ENCODE peak calls at places on chromosomes 2 and 18, in four cellular contexts. S is endothelial cell, V is progenitor cell of endocrine pancreas, P is lower lobe of right lung. R is an unnamed sample.

GRCh38 chr18:22505136-22505535 is 87.4 kb upstream of the CTAGE1 start:
- DNase-seq in S (no peak), V (no peak), P (no peak), R (no peak)

GRCh38 chr2:10521891-10522448 is 73.8 kb upstream of the ODC1 start:
- DNase-seq in S (no peak), V (no peak), P (no peak), R (no peak)

GRCh38 chr2:151029406-151030157 is 232.1 kb downstream of the RBM43 start:
- DNase-seq in S (no peak), V (no peak), P (no peak), R (no peak)

GRCh38 chr2:36562973-36563532 is 34.9 kb downstream of the FEZ2 start:
- DNase-seq in S (no peak), V (no peak), P (no peak), R (no peak)

GRCh38 chr2:137220438-137220998 is 455.2 kb downstream of the THSD7B start:
- DNase-seq in S (no peak), V (no peak), P (no peak), R (no peak)

GRCh38 chr2:20781656-20782265 is 41.1 kb downstream of the LDAH start:
- DNase-seq in S (peak), V (no peak), P (no peak), R (no peak)

GRCh38 chr2:36376319-36376765 is 20.8 kb downstream of the CRIM1 start:
- DNase-seq in S (no peak), V (no peak), P (peak), R (no peak)

GRCh38 chr2:36713300-36713699 is 16.8 kb downstream of the VIT start:
- DNase-seq in S (no peak), V (no peak), P (no peak), R (no peak)

GRCh38 chr2:201779996-201780673 is 598 bp downstream of the ALS2 start:
- DNase-seq in S (no peak), V (no peak), P (no peak), R (no peak)

GRCh38 chr18:11989966-11990380 is 8.7 kb downstream of the IMPA2 start:
- DNase-seq in S (no peak), V (no peak), P (no peak), R (no peak)

GRCh38 chr2:85680707-85681353 is 12.8 kb upstream of the SFTPB start:
- DNase-seq in S (no peak), V (no peak), P (no peak), R (no peak)

GRCh38 chr2:217936952-217937351 is 65.8 kb downstream of the TNS1 start:
- DNase-seq in S (no peak), V (no peak), P (peak), R (no peak)

GRCh38 chr18:54127759-54128378 is 96.6 kb downstream of the MBD2 start:
- DNase-seq in S (peak), V (no peak), P (no peak), R (peak)

GRCh38 chr2:227127236-227127635 is 36.8 kb downstream of the COL4A4 start:
- DNase-seq in S (no peak), V (no peak), P (no peak), R (no peak)

GRCh38 chr2:227130636-227131035 is 33.4 kb downstream of the COL4A4 start:
- DNase-seq in S (no peak), V (no peak), P (no peak), R (no peak)

GRCh38 chr2:227123697-227124096 is 40.3 kb downstream of the COL4A4 start:
- DNase-seq in S (no peak), V (no peak), P (no peak), R (no peak)

DNA sequence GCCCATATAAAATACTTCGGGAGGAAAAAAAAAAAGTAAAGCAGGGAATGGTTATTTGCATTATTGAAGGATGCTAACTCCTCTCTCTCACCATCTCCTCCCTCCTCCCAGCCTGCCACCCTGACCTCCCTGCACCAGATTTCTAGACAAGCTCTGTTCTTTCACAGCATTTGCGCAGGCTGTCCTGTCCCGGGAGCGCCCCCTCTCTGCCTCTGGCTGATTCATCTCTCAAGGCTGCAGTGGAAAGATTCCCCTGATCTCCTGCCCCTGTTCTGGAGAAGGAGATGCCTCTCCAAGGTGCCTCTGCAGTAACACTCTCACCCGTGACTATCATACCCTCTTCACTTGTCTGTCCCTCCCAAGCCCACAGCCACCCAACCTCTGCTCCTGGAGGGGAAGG is 38.5 kb downstream of the COL4A4 start:
- DNase-seq in S (peak), V (no peak), P (no peak), R (peak)
- TF ChIP-seq CTCF in S (no peak), V (no peak), P (no peak), R (peak)

GRCh38 chr2:213091765-213092164 is 59.6 kb downstream of the IKZF2 start:
- DNase-seq in S (no peak), V (no peak), P (no peak), R (no peak)
- TF ChIP-seq CTCF in S (no peak), V (no peak), P (no peak), R (no peak)

DNA sequence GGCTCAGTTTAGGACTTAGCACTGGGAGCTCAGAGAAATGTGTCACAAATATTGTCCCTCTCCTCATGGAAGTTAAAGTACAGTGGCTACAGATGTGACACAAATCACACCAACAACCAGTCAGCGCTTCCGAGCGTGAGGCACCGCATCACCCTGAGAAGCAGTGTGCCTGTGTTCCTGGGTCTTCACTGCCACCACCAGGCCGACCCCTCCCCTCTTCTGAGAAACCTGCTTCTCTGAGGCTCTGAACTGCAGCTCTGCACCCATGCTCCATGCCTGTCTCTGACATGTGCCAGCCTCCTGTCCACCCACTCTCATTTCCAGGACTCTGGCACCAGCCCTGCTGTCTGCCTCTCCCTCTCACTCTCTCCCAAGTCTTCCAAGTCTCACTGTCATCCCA is 73.7 kb downstream of the FBXO15 start:
- DNase-seq in S (no peak), V (no peak), P (no peak), R (no peak)
- TF ChIP-seq CTCF in S (no peak), V (no peak), P (no peak), R (no peak)

GRCh38 chr2:241882090-241882625 is 12.6 kb downstream of the RTP5 start:
- DNase-seq in S (no peak), V (no peak), P (no peak), R (no peak)
- TF ChIP-seq CTCF in S (no peak), V (no peak), P (no peak), R (no peak)

R was measured in neural crest cell.